ENCODE peak calls at places on chromosomes 16 and 17, in ten cellular contexts. C is AG09309; N is stimulated activated CD8-positive, alpha-beta memory T cell treated with anti-CD3 and anti-CD28 coated beads, Interleukin-7, amount 100 ng/mL, for 24 hours; A is NCI-H1092 treated with DMSO at 0.1 percent for 48 hours; L is stromal cell of bone marrow; Y is HTR-8/SVneo; D is RPMI8226; H is HL-60; V is effector memory CD4-positive, alpha-beta T cell; X is NCI-H526. P is an unnamed sample.

GRCh38 chr16:70298988-70299938 is at the start of gene DDX19B:
- DNase-seq in V (peak; percentile 27), A (peak; percentile 71), L (peak; percentile 51), D (peak; percentile 84), H (peak; percentile 71), N (peak; percentile 34), Y (peak; percentile 35), X (peak; percentile 73), C (no peak), P (peak; percentile 34)

GRCh38 chr17:48733632-48734327 is 5.2 kb upstream of the HOXB13 start:
- DNase-seq in C (no peak), Y (no peak), V (no peak), L (no peak), H (no peak), D (no peak), X (no peak), A (no peak), N (no peak), P (no peak)

GRCh38 chr17:7445011-7445927 is at the start of gene CHRNB1:
- DNase-seq in D (peak; percentile 75), X (no peak), V (no peak), A (no peak), L (no peak), H (no peak), C (no peak), N (no peak), Y (peak; percentile 88), P (no peak)

GRCh38 chr17:32015245-32016013 is 8.2 kb downstream of the LRRC37B start:
- DNase-seq in Y (no peak), X (peak; percentile 70), L (no peak), A (peak; percentile 80), V (no peak), H (no peak), D (no peak), N (no peak), C (no peak), P (no peak)

GRCh38 chr16:19882641-19883040 is 2.0 kb downstream of the GPRC5B start:
- DNase-seq in Y (no peak), N (no peak), C (no peak), H (no peak), V (no peak), A (no peak), D (no peak), X (no peak), L (no peak), P (no peak)

GRCh38 chr17:68329331-68329730 is 38.0 kb downstream of the ARSG start:
- DNase-seq in V (no peak), A (no peak), L (no peak), N (no peak), C (no peak), X (no peak), H (no peak), D (no peak), Y (no peak), P (no peak)

GRCh38 chr17:4365628-4366311 is 705 bp downstream of the UBE2G1 start:
- DNase-seq in D (peak; percentile 22), V (peak; percentile 5), L (no peak), C (no peak), Y (no peak), A (peak; percentile 42), N (no peak), H (no peak), X (peak; percentile 66), P (peak; percentile 13)

GRCh38 chr17:38982858-38983746 is 15.9 kb upstream of the FBXO47 start:
- DNase-seq in C (no peak), H (peak; percentile 23), D (peak; percentile 65), X (peak; percentile 86), A (peak; percentile 61), L (peak; percentile 67), V (no peak), Y (peak; percentile 79), N (no peak), P (peak; percentile 7)

GRCh38 chr16:89599451-89599858 is 14.0 kb upstream of the DPEP1 start:
- DNase-seq in D (peak; percentile 74), H (no peak), V (no peak), N (no peak), L (no peak), X (peak; percentile 66), Y (no peak), A (no peak), C (no peak), P (no peak)

GRCh38 chr17:54220829-54221228 is 398.1 kb downstream of the KIF2B start:
- DNase-seq in V (no peak), H (no peak), L (no peak), X (no peak), D (no peak), A (no peak), Y (no peak), C (no peak), N (no peak), P (no peak)

GRCh38 chr17:8122923-8123694 is 797 bp downstream of the HES7 start:
- DNase-seq in N (no peak), X (peak; percentile 33), A (no peak), H (no peak), V (no peak), Y (no peak), L (no peak), D (peak; percentile 71), C (no peak), P (no peak)

GRCh38 chr17:33234930-33235685 is 58.0 kb downstream of the ASIC2 start:
- DNase-seq in D (no peak), L (peak; percentile 92), A (no peak), X (no peak), C (peak; percentile 25), N (no peak), H (no peak), Y (peak; percentile 89), V (no peak), P (no peak)

GRCh38 chr17:7435676-7436555 is 681 bp downstream of the TMEM102 start:
- DNase-seq in L (no peak), Y (no peak), H (peak; percentile 30), C (no peak), D (no peak), V (peak; percentile 51), A (no peak), X (peak; percentile 58), N (no peak), P (peak; percentile 44)

GRCh38 chr17:34318474-34318873 is 761 bp upstream of the CCL8 start:
- DNase-seq in X (peak; percentile 25), A (no peak), D (peak; percentile 25), C (no peak), V (no peak), Y (no peak), H (no peak), L (no peak), N (no peak), P (no peak)

GRCh38 chr17:67867591-67867990 is 42.3 kb downstream of the BPTF start:
- DNase-seq in C (no peak), A (no peak), Y (no peak), H (no peak), D (no peak), X (no peak), N (no peak), L (no peak), V (no peak), P (no peak)

GRCh38 chr17:62105361-62105760 is 40.3 kb upstream of the MED13 start:
- DNase-seq in D (no peak), V (no peak), H (no peak), Y (no peak), X (no peak), C (no peak), L (no peak), A (no peak), N (no peak), P (no peak)

GRCh38 chr17:32621612-32622312 is 135.0 kb downstream of the CDK5R1 start:
- DNase-seq in N (no peak), A (no peak), V (no peak), Y (no peak), D (no peak), X (no peak), C (no peak), L (no peak), H (no peak), P (no peak)

GRCh38 chr17:58184308-58184985 is 8.1 kb upstream of the EPX start:
- DNase-seq in H (peak; percentile 35), D (peak; percentile 13), V (no peak), N (no peak), A (no peak), Y (peak; percentile 94), L (peak; percentile 18), X (no peak), C (no peak), P (no peak)

GRCh38 chr16:11296706-11297491 is 15.8 kb upstream of the PRM1 start:
- DNase-seq in L (no peak), D (no peak), H (no peak), A (no peak), V (no peak), Y (no peak), C (no peak), X (peak; percentile 65), N (no peak), P (no peak)

GRCh38 chr17:43655702-43656275 is 5.9 kb downstream of the MEOX1 start:
- DNase-seq in X (no peak), D (no peak), Y (no peak), H (peak; percentile 46), V (no peak), A (no peak), N (no peak), L (no peak), C (no peak), P (no peak)

GRCh38 chr17:77437747-77438146 is 297.0 kb downstream of the SEC14L1 start:
- DNase-seq in X (no peak), N (no peak), C (no peak), V (no peak), L (no peak), A (no peak), H (no peak), D (no peak), Y (no peak), P (no peak)

GRCh38 chr16:55849536-55849935 is 16.6 kb upstream of the CES1 start:
- DNase-seq in N (no peak), H (no peak), D (no peak), A (no peak), Y (no peak), L (no peak), C (no peak), X (no peak), V (no peak), P (no peak)

GRCh38 chr16:85498607-85499006 is 114.5 kb upstream of the GSE1 start:
- DNase-seq in H (no peak), N (no peak), Y (no peak), C (no peak), X (peak; percentile 39), L (no peak), V (no peak), A (peak; percentile 28), D (peak; percentile 94), P (no peak)

P was measured in activated T-helper 1 cell treated with Interleukin-2 at 50 U/mL for 16 hours.